ENCODE peak calls at places on chromosome 1, in six cellular contexts. F is H9, C is IMR-90, R is neuronal stem cell, V is mesenchymal stem cell, P is H1. L is an unnamed sample.
A peak's percentile ranks its signal among the peaks of the same experiment; 100 is the strongest.

GRCh38 chr1:175000697-175001187 is 995 bp downstream of the CACYBP start:
- DNase-seq in F (no peak), C (no peak), R (no peak), V (peak; percentile 30), P (no peak), L (no peak)

GRCh38 chr1:15492572-15492971 is 16.7 kb downstream of the CELA2B start:
- DNase-seq in F (no peak), C (no peak), R (no peak), V (peak; percentile 20), P (no peak), L (no peak)

GRCh38 chr1:235207202-235207565 is 46.1 kb upstream of the RBM34 start:
- DNase-seq in F (no peak), C (no peak), R (no peak), V (no peak), P (no peak), L (no peak)

GRCh38 chr1:187621961-187622360 is 793.2 kb downstream of the PLA2G4A start:
- DNase-seq in F (no peak), C (peak; percentile 37), R (no peak), V (peak; percentile 59), P (no peak), L (no peak)

GRCh38 chr1:159970932-159971342 is 16.9 kb upstream of the SLAMF9 start:
- DNase-seq in F (peak; percentile 13), C (no peak), R (no peak), V (no peak), P (no peak), L (no peak)

GRCh38 chr1:14737561-14738094 is 139.1 kb downstream of the KAZN start:
- DNase-seq in F (no peak), C (no peak), R (no peak), V (no peak), P (no peak), L (no peak)

GRCh38 chr1:23875382-23875781 is 7.3 kb upstream of the FUCA1 start:
- DNase-seq in F (no peak), C (no peak), R (no peak), V (no peak), P (no peak), L (peak; percentile 2)

GRCh38 chr1:21909787-21910503 is 27.2 kb downstream of the HSPG2 start:
- DNase-seq in F (no peak), C (peak; percentile 60), R (peak; percentile 47), V (peak; percentile 61), P (no peak), L (no peak)

GRCh38 chr1:6208723-6209660 is 3.1 kb downstream of the RNF207 start:
- DNase-seq in F (peak; percentile 61), C (peak; percentile 42), R (peak; percentile 37), V (peak; percentile 62), P (no peak), L (peak; percentile 75)

GRCh38 chr1:114100148-114100547 is 53.5 kb downstream of the SYT6 start:
- DNase-seq in F (no peak), C (no peak), R (no peak), V (no peak), P (no peak), L (no peak)

GRCh38 chr1:79355073-79355472 is 348.5 kb upstream of the ADGRL4 start:
- DNase-seq in F (no peak), C (peak; percentile 68), R (no peak), V (peak; percentile 40), P (no peak), L (no peak)

GRCh38 chr1:111903858-111904449 is 85.5 kb downstream of the KCND3 start:
- DNase-seq in F (no peak), C (no peak), R (no peak), V (no peak), P (no peak), L (no peak)

GRCh38 chr1:165507570-165507969 is 36.2 kb upstream of the LRRC52 start:
- DNase-seq in F (no peak), C (no peak), R (no peak), V (no peak), P (no peak), L (no peak)

GRCh38 chr1:165501351-165501974 is 42.3 kb upstream of the LRRC52 start:
- DNase-seq in F (no peak), C (no peak), R (no peak), V (no peak), P (no peak), L (peak; percentile 44)

GRCh38 chr1:165497444-165498013 is 46.3 kb upstream of the LRRC52 start:
- DNase-seq in F (no peak), C (no peak), R (no peak), V (no peak), P (no peak), L (no peak)

GRCh38 chr1:165496493-165496892 is 47.3 kb upstream of the LRRC52 start:
- DNase-seq in F (no peak), C (no peak), R (no peak), V (peak; percentile 35), P (no peak), L (peak; percentile 25)

DNA sequence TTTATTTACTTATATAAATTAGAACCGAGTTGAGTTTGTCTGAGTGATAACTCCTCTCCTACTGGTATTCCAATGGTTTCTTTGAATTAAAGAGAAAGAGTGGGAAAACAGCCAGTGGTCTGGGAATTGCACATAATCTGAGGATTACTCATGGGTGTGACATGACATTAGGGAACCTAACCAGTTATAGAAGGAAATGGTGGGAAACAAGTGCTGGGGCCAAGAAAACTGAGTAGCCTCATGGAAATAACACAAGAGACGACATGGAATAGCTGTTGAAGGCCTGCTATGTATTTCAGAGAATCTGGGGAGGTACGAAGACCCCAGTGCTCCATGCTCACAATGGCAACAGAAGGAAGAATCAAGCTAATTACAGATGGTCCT is 41.8 kb upstream of the LRRC52 start:
- DNase-seq in F (no peak), C (no peak), R (no peak), V (no peak), P (no peak), L (no peak)
- H3K14ac ChIP-seq in F (no peak overlapping the region), C (no peak overlapping the region), R (no peak overlapping the region), V (no peak overlapping the region), P (no peak overlapping the region), L (no peak overlapping the region)

GRCh38 chr1:51220548-51220947 is 15.5 kb upstream of the RNF11 start:
- DNase-seq in F (no peak), C (no peak), R (no peak), V (no peak), P (no peak), L (no peak)
- H3K14ac ChIP-seq in F (no peak overlapping the region), C (no peak overlapping the region), R (no peak overlapping the region), V (no peak overlapping the region), P (no peak overlapping the region), L (no peak overlapping the region)

GRCh38 chr1:44805311-44806024 is 1.7 kb downstream of the DYNLT4 start:
- DNase-seq in F (peak; percentile 36), C (no peak), R (no peak), V (no peak), P (no peak), L (peak; percentile 21)
- H3K14ac ChIP-seq in F (no peak overlapping the region), C (no peak overlapping the region), R (no peak overlapping the region), V (no peak overlapping the region), P (no peak overlapping the region), L (peak overlapping the region; percentile 32)

GRCh38 chr1:156528231-156528630 is 27.7 kb upstream of the MEF2D start:
- DNase-seq in F (no peak), C (no peak), R (no peak), V (no peak), P (no peak), L (no peak)

GRCh38 chr1:156525856-156526479 is 25.4 kb upstream of the MEF2D start:
- DNase-seq in F (peak; percentile 85), C (no peak), R (no peak), V (no peak), P (no peak), L (no peak)

GRCh38 chr1:156530006-156530405 is 29.4 kb upstream of the MEF2D start:
- DNase-seq in F (no peak), C (no peak), R (no peak), V (no peak), P (no peak), L (no peak)

GRCh38 chr1:156528875-156529425 is 28.4 kb upstream of the MEF2D start:
- DNase-seq in F (no peak), C (no peak), R (no peak), V (no peak), P (no peak), L (peak; percentile 93)

GRCh38 chr1:156527584-156527983 is 27.0 kb upstream of the MEF2D start:
- DNase-seq in F (no peak), C (no peak), R (no peak), V (no peak), P (no peak), L (no peak)
- H3K14ac ChIP-seq in F (no peak overlapping the region), C (no peak overlapping the region), R (no peak overlapping the region), V (no peak overlapping the region), P (no peak overlapping the region), L (no peak overlapping the region)

GRCh38 chr1:50521703-50522102 is 98.5 kb upstream of the DMRTA2 start:
- DNase-seq in F (no peak), C (no peak), R (no peak), V (no peak), P (no peak), L (no peak)
- H3K14ac ChIP-seq in F (no peak overlapping the region), C (no peak overlapping the region), R (no peak overlapping the region), V (no peak overlapping the region), P (no peak overlapping the region), L (no peak overlapping the region)

GRCh38 chr1:53678507-53678906 is 60.5 kb downstream of the GLIS1 start:
- DNase-seq in F (no peak), C (peak; percentile 19), R (no peak), V (no peak), P (no peak), L (no peak)
- H3K14ac ChIP-seq in F (no peak overlapping the region), C (no peak overlapping the region), R (no peak overlapping the region), V (no peak overlapping the region), P (no peak overlapping the region), L (no peak overlapping the region)

GRCh38 chr1:12231276-12231595 is 1.4 kb downstream of the VPS13D start:
- DNase-seq in F (no peak), C (no peak), R (no peak), V (peak; percentile 42), P (no peak), L (no peak)

GRCh38 chr1:12230549-12231275 is 882 bp downstream of the VPS13D start:
- DNase-seq in F (peak; percentile 37), C (no peak), R (no peak), V (peak; percentile 45), P (no peak), L (peak; percentile 47)

GRCh38 chr1:12228979-12229378 is 851 bp upstream of the VPS13D start:
- DNase-seq in F (no peak), C (no peak), R (no peak), V (no peak), P (no peak), L (no peak)

GRCh38 chr1:12229386-12229834 is 420 bp upstream of the VPS13D start:
- DNase-seq in F (no peak), C (no peak), R (no peak), V (no peak), P (no peak), L (no peak)

GRCh38 chr1:12229835-12230548 is at the start of gene VPS13D:
- DNase-seq in F (peak; percentile 78), C (peak; percentile 67), R (peak; percentile 81), V (peak; percentile 77), P (peak; percentile 33), L (peak; percentile 86)
- H3K14ac ChIP-seq in F (no peak within 1 kb of the TSS), C (no peak within 1 kb of the TSS), R (peak within 1 kb of the TSS; percentile 71), V (no peak within 1 kb of the TSS), P (no peak within 1 kb of the TSS), L (peak within 1 kb of the TSS; percentile 71)